ENCODE peak calls at places on chromosome 16, in five cellular contexts. R, K, T, O and E are unnamed samples.

GRCh38 chr16:53855056-53855455 is 151.1 kb downstream of the FTO start:
- DNase-seq in T (no peak), O (no peak), K (no peak), R (no peak), E (no peak)

GRCh38 chr16:56607675-56608042 is 725 bp upstream of the MT2A start:
- DNase-seq in R (no peak), O (no peak), T (no peak), K (no peak), E (no peak)

GRCh38 chr16:12111819-12112218 is 135.3 kb downstream of the SNX29 start:
- DNase-seq in K (no peak), O (no peak), R (no peak), T (no peak), E (no peak)

GRCh38 chr16:69598045-69598444 is 32.3 kb downstream of the NFAT5 start:
- DNase-seq in R (no peak), K (no peak), T (no peak), O (no peak), E (no peak)

GRCh38 chr16:4697867-4698291 is 4.5 kb downstream of the NUDT16L1 start:
- DNase-seq in T (no peak), R (no peak), K (no peak), O (no peak), E (no peak)

GRCh38 chr16:84879569-84880487 is 60.0 kb downstream of the CRISPLD2 start:
- DNase-seq in T (no peak), O (no peak), R (no peak), K (no peak), E (no peak)

GRCh38 chr16:51710930-51711563 is 560.0 kb upstream of the SALL1 start:
- DNase-seq in R (no peak), K (no peak), O (no peak), T (no peak), E (no peak)

GRCh38 chr16:25297151-25297787 is 39.6 kb upstream of the ZKSCAN2 start:
- DNase-seq in O (no peak), T (no peak), R (no peak), K (no peak), E (no peak)

GRCh38 chr16:26680671-26681070 is 386.1 kb upstream of the C16orf82 start:
- DNase-seq in R (no peak), O (no peak), T (no peak), K (no peak), E (no peak)

GRCh38 chr16:56990407-56991286 is 1.3 kb downstream of the NLRC5 start:
- DNase-seq in T (no peak), K (no peak), R (no peak), O (no peak), E (no peak)

GRCh38 chr16:86516618-86517003 is 6.3 kb downstream of the FOXF1 start:
- DNase-seq in T (no peak), K (no peak), R (no peak), O (no peak), E (no peak)

GRCh38 chr16:83160609-83161008 is 533.8 kb downstream of the CDH13 start:
- DNase-seq in T (no peak), O (no peak), K (no peak), R (no peak), E (no peak)

GRCh38 chr16:55944377-55944802 is 69.2 kb upstream of the CES5A start:
- DNase-seq in T (peak; percentile 35), O (peak; percentile 5), K (peak; percentile 31), R (peak; percentile 10), E (peak; percentile 30)